ENCODE peak calls at places on chromosomes 2 and 18, in eight cellular contexts. L is HL-60, R is astrocyte of the cerebellum, Q is epithelial cell of proximal tubule, I is AG09319, M is OCI-LY7, V is fibroblast of mammary gland, G is gastrocnemius medialis. X is an unnamed sample.

GRCh38 chr18:21508302-21508701 is 92.2 kb downstream of the ESCO1 start:
- DNase-seq in I (no peak), R (no peak), G (no peak), L (no peak), Q (no peak), M (no peak), V (no peak), X (no peak)

GRCh38 chr2:28683100-28683706 is 68.4 kb upstream of the PPP1CB start:
- DNase-seq in R (peak), V (peak), L (no peak), I (no peak), M (no peak), Q (no peak), G (peak), X (no peak)

GRCh38 chr2:12705230-12705629 is 11.5 kb upstream of the TRIB2 start:
- DNase-seq in L (no peak), I (no peak), R (no peak), G (no peak), V (peak), Q (no peak), M (no peak), X (no peak)

GRCh38 chr2:100983684-100984310 is 18.3 kb upstream of the RPL31 start:
- DNase-seq in Q (no peak), L (no peak), M (no peak), I (no peak), G (no peak), R (no peak), V (no peak), X (no peak)

GRCh38 chr2:54454922-54455583 is 1.1 kb upstream of the SPTBN1 start:
- DNase-seq in I (no peak), R (no peak), Q (no peak), G (no peak), V (no peak), M (no peak), L (no peak), X (no peak)

GRCh38 chr2:170214309-170214902 is 36.5 kb downstream of the MYO3B start:
- DNase-seq in I (no peak), M (no peak), R (no peak), G (no peak), V (no peak), L (no peak), Q (no peak), X (no peak)

GRCh38 chr2:43764086-43764710 is 9.6 kb upstream of the DYNC2LI1 start:
- DNase-seq in V (peak), I (peak), L (no peak), Q (no peak), R (no peak), M (no peak), G (no peak), X (no peak)

GRCh38 chr2:50448556-50448955 is 583.4 kb downstream of the NRXN1 start:
- DNase-seq in Q (no peak), L (no peak), I (no peak), G (no peak), V (no peak), M (no peak), R (no peak), X (no peak)

GRCh38 chr2:127149384-127149783 is 42.4 kb upstream of the BIN1 start:
- DNase-seq in R (peak), M (no peak), L (no peak), G (no peak), V (peak), Q (no peak), I (peak), X (no peak)

GRCh38 chr2:202933139-202933510 is 21.1 kb downstream of the CARF start:
- DNase-seq in G (no peak), V (no peak), Q (no peak), I (no peak), M (no peak), L (no peak), R (no peak), X (no peak)

GRCh38 chr18:60010984-60011383 is 111.2 kb downstream of the PMAIP1 start:
- DNase-seq in G (no peak), M (no peak), Q (no peak), I (no peak), V (no peak), R (no peak), L (no peak), X (no peak)

GRCh38 chr2:169761251-169761969 is 27.8 kb downstream of the KLHL23 start:
- DNase-seq in I (no peak), Q (peak), M (no peak), V (no peak), R (no peak), L (no peak), G (no peak), X (no peak)

GRCh38 chr2:173075056-173075780 is 428 bp upstream of the MAP3K20 start:
- DNase-seq in L (no peak), I (no peak), R (no peak), M (no peak), V (no peak), Q (no peak), G (no peak), X (no peak)

GRCh38 chr2:202278036-202278760 is 12.6 kb downstream of the NOP58 start:
- DNase-seq in V (peak), I (no peak), R (no peak), L (no peak), M (no peak), G (no peak), Q (no peak), X (no peak)

GRCh38 chr18:2979027-2979570 is 33.8 kb downstream of the LPIN2 start:
- DNase-seq in V (peak), R (peak), G (no peak), Q (no peak), L (no peak), I (no peak), M (no peak), X (no peak)

GRCh38 chr2:111169924-111170323 is 49.2 kb downstream of the BCL2L11 start:
- DNase-seq in R (no peak), L (no peak), I (no peak), V (no peak), Q (no peak), M (no peak), G (no peak), X (no peak)

GRCh38 chr2:183409662-183410061 is 285.4 kb downstream of the NUP35 start:
- DNase-seq in V (no peak), Q (no peak), G (no peak), L (no peak), M (no peak), R (no peak), I (no peak), X (no peak)

GRCh38 chr2:60119778-60120177 is 433.7 kb downstream of the BCL11A start:
- DNase-seq in L (no peak), G (no peak), M (no peak), I (no peak), R (no peak), V (no peak), Q (no peak), X (no peak)

GRCh38 chr2:227472265-227473018 is 486 bp downstream of the AGFG1 start:
- DNase-seq in R (no peak), I (no peak), M (peak), V (no peak), L (no peak), Q (no peak), G (no peak), X (peak)

GRCh38 chr2:133789743-133790142 is 221.5 kb upstream of the NCKAP5 start:
- DNase-seq in L (no peak), I (no peak), M (no peak), G (no peak), R (no peak), V (no peak), Q (no peak), X (no peak)

GRCh38 chr2:112870851-112871830 is 34.6 kb upstream of the IL1B start:
- DNase-seq in V (no peak), R (no peak), G (no peak), L (no peak), M (no peak), Q (no peak), I (no peak), X (no peak)

GRCh38 chr18:23862071-23862470 is 152.5 kb upstream of the TTC39C start:
- DNase-seq in V (peak), L (no peak), M (no peak), I (peak), G (no peak), R (peak), Q (no peak), X (no peak)

GRCh38 chr2:135694711-135695110 is 46.9 kb upstream of the UBXN4 start:
- DNase-seq in M (no peak), R (no peak), G (no peak), Q (no peak), I (no peak), V (peak), L (no peak), X (no peak)

GRCh38 chr2:144430722-144431163 is 89.2 kb downstream of the ZEB2 start:
- DNase-seq in V (peak), I (no peak), G (no peak), M (peak), Q (no peak), L (no peak), R (no peak), X (no peak)

GRCh38 chr2:30549096-30549495 is 102.0 kb downstream of the LCLAT1 start:
- DNase-seq in Q (no peak), M (no peak), L (no peak), I (no peak), R (no peak), G (no peak), V (no peak), X (no peak)

GRCh38 chr2:182228741-182229140 is 198.1 kb downstream of the PDE1A start:
- DNase-seq in L (no peak), R (no peak), M (no peak), G (no peak), I (no peak), V (peak), Q (no peak), X (no peak)

GRCh38 chr2:217998926-217999633 is 3.7 kb downstream of the TNS1 start:
- DNase-seq in R (no peak), I (no peak), Q (no peak), V (peak), M (no peak), L (no peak), G (no peak), X (no peak)

DNA sequence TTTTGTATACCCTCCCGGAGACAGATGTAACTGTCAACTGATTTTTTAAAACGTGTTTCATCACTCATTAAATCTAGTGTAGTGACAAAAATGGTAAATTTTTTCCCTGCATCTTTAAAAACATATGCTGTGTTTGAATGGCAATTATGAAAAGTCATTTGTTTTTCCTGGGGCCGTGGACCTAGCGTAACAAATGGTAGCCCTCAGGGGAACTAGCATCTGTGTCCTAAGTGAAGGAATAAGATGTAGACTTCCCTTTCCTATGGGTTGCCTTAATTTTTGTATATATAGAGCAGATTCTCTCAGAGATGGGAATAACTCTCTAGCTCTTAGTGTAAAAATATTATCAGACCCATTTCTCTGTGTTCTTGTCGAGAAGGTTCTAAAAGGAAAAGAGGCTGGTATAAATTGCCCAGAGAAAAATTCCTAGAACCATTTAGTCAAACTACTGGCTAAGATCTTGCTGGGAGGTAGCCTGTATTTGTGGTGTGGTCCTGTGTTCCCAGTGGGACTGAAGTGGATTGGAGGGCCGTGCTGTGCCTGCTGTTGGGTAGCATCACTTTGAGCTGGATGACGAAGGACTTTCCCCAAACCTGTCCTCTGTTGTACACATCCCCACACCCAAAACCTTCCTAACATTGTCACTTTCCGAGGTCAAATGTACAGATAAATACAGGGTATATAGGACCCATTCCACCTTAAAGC is 85.8 kb downstream of the LIMS1 start:
- DNase-seq in G (no peak), I (no peak), V (no peak), Q (no peak), L (no peak), R (no peak), M (no peak), X (no peak)
- TF ChIP-seq CTCF in G (no peak), I (no peak), V (no peak), Q (no peak), L (no peak), R (no peak), M (no peak), X (no peak)

GRCh38 chr2:18117592-18117991 is 239.1 kb downstream of the KCNS3 start:
- DNase-seq in M (peak), Q (peak), L (peak), I (no peak), G (peak), R (no peak), V (peak), X (no peak)
- TF ChIP-seq CTCF in M (peak), Q (peak), L (peak), I (peak), G (peak), R (peak), V (peak), X (no peak)

DNA sequence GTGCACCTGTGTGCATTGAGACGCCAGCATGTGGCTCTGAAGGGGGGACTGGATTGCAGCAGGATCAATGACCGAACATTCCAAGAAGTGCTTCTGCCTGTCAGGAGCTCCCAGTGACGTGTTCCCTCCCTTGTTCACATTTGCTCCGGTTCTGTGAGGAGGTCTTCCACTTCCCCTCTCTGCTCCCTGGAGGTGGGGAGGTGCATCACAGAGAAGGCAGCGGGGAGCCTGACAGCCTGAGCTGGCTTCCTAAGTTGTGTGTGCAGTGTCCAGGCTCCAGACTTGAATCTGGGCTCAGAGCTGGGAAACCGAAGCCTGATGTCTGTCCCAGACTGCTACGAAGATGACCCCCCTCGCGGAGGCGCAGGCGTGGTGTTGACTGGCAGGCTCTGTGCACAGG is 171.0 kb downstream of the KLHL29 start:
- DNase-seq in G (no peak), R (no peak), M (no peak), V (no peak), Q (no peak), L (no peak), I (no peak), X (no peak)
- TF ChIP-seq CTCF in G (no peak), R (no peak), M (no peak), V (no peak), Q (no peak), L (no peak), I (no peak), X (no peak)

DNA sequence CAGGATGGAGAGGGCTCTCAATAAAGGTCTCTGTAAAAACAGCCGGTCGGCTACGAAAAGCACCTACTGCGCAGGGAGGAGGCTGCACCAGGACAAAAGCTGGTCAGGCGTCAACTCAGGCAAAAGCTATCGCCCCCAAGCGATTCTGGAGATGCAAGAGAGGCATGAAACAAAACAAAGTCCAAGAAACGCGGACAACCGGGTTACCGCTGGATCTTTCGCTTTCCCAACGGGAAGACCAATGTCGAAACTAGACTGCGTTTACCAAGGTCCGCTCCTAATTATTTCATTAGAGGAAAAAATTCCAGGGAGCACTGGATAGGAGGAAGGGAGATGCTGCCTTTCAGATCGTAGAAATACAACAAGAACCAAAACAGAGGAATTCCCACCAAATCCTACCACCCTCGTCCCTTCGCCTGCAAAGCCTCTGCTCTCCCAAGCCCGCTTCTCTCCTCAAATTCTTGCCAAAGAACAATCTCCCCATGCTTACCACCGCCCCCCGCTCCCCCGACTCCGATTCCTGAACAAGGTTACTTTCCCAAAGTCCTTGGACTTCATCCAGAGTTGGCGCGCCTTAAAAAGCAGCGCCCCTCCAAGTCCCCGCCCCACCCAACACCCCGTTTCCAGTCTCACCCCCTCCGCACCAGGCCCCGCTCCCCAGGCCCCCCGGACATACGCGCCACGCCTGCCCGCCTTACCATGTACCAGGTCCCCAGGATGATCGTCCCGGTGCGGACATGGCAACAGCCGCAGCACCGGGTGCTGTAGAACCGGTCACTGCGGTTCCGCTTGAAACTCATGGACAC is 513 bp downstream of the LAPTM4A start:
- DNase-seq in V (peak), R (peak), G (peak), I (no peak), L (no peak), Q (no peak), M (peak), X (no peak)
- TF ChIP-seq CTCF in V (peak), R (peak), G (no peak), I (peak), L (no peak), Q (peak), M (peak), X (no peak)

GRCh38 chr2:168467729-168468128 is 11.7 kb downstream of the CERS6 start:
- DNase-seq in Q (no peak), L (no peak), I (no peak), R (no peak), M (no peak), G (no peak), V (no peak), X (no peak)

GRCh38 chr2:168465594-168465993 is 9.5 kb downstream of the CERS6 start:
- DNase-seq in L (no peak), Q (no peak), I (no peak), M (no peak), G (no peak), V (peak), R (no peak), X (no peak)

GRCh38 chr2:168468354-168468753 is 12.3 kb downstream of the CERS6 start:
- DNase-seq in G (no peak), M (no peak), L (no peak), V (no peak), R (no peak), Q (no peak), I (no peak), X (no peak)

GRCh38 chr2:168466834-168467565 is 10.9 kb downstream of the CERS6 start:
- DNase-seq in M (no peak), G (no peak), L (no peak), I (no peak), V (no peak), R (no peak), Q (no peak), X (no peak)

DNA sequence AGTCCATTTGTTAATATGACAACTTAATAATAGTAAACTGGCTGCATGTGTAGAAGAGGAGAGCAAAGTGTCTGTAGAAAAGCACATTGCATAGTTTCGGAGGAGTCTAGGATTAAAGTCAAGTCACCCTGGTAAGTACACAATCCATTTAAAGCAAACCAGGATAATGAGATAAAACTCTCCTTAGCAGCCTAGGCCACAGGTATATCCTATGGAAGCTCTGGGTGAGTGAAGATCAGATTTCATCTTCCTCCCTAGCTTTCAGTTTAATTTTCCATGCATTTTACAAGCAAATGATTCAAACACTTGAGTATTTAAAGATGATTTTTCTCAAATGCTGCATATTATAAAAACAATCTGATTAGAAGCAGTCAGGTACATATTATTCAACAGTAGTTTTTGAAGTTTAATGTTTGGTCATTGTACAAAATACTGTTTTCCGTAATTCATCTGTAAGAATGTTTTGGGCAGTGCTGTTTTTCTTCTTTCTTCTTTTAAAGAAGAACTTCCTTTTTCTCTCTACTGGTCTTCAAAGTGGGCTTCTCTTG is 10.2 kb downstream of the CERS6 start:
- DNase-seq in R (no peak), V (no peak), M (no peak), L (no peak), Q (no peak), G (no peak), I (no peak), X (no peak)
- TF ChIP-seq CTCF in R (no peak), V (no peak), M (no peak), L (no peak), Q (no peak), G (no peak), I (no peak), X (no peak)

GRCh38 chr2:193869564-193869963 is 1674.8 kb upstream of the TMEFF2 start:
- DNase-seq in I (no peak), G (no peak), Q (no peak), M (no peak), L (no peak), R (no peak), V (no peak), X (no peak)

GRCh38 chr2:193867454-193867853 is 1672.7 kb upstream of the TMEFF2 start:
- DNase-seq in L (no peak), V (no peak), R (no peak), I (no peak), G (no peak), M (no peak), Q (no peak), X (no peak)

GRCh38 chr2:193868833-193869232 is 1674.1 kb upstream of the TMEFF2 start:
- DNase-seq in V (peak), R (no peak), Q (peak), M (no peak), L (no peak), G (no peak), I (no peak), X (no peak)

DNA sequence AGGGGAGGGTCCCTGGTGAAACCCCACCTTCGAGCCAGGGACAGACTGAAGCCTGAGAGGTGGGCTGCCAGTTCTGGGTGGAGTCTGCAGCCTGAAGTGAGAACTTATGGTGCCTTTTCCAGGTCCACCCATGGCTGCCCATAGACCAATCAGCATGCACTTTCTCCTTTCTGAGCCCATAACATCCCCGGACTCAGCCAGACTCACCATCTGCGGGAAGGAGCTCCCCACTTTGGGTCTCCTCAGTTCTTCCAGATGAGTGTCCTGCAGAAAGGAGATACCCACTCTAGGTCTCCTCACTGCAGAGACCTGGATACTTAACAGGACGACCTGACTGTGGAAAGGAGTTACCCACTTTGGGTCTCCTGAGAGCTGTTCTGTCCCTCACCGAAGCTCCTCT is 1673.4 kb upstream of the TMEFF2 start:
- DNase-seq in V (no peak), M (no peak), L (no peak), Q (no peak), I (no peak), R (no peak), G (no peak), X (no peak)
- TF ChIP-seq CTCF in V (no peak), M (no peak), L (no peak), Q (no peak), I (no peak), R (no peak), G (no peak), X (no peak)

GRCh38 chr18:69490072-69490471 is 89.4 kb downstream of the DOK6 start:
- DNase-seq in V (no peak), Q (no peak), M (no peak), R (no peak), L (no peak), G (no peak), I (no peak), X (no peak)
- TF ChIP-seq CTCF in V (no peak), Q (no peak), M (no peak), R (no peak), L (no peak), G (no peak), I (peak), X (no peak)

GRCh38 chr18:51151568-51152511 is 45.6 kb downstream of the MEX3C start:
- DNase-seq in L (peak), M (peak), Q (no peak), V (no peak), R (no peak), I (no peak), G (no peak), X (no peak)
- TF ChIP-seq CTCF in L (no peak), M (peak), Q (no peak), V (no peak), R (no peak), I (no peak), G (no peak), X (no peak)

GRCh38 chr2:162318280-162319222 is at the start of gene IFIH1:
- DNase-seq in R (peak), Q (peak), I (peak), G (peak), L (no peak), M (peak), V (peak), X (peak)
- TF ChIP-seq CTCF in R (peak), Q (peak), I (peak), G (no peak), L (peak), M (peak), V (peak), X (peak)

X was measured in CD14-positive monocyte.